ENCODE peak calls at places on chromosomes 1 and 21, in eight cellular contexts. H is KBM-7, Z is epithelial cell of esophagus, B is fibroblast of lung, P is Calu3, K is cardiac muscle cell, Y is Daoy, I is amygdala. L is an unnamed sample.

GRCh38 chr1:6700853-6701436 is 671 bp downstream of the DNAJC11 start:
- DNase-seq in H (peak; percentile 7), K (peak; percentile 8), B (no peak), P (no peak), Z (no peak), I (no peak), Y (peak; percentile 15), L (no peak)

GRCh38 chr1:234878288-234878687 is 250.3 kb downstream of the TOMM20 start:
- DNase-seq in P (no peak), Y (no peak), B (no peak), I (no peak), H (no peak), K (no peak), Z (no peak), L (no peak)

GRCh38 chr1:36365310-36365895 is 20.3 kb downstream of the STK40 start:
- DNase-seq in H (no peak), I (peak; percentile 22), B (peak; percentile 43), K (no peak), Z (no peak), P (no peak), Y (no peak), L (no peak)

GRCh38 chr1:70072239-70072751 is 133.1 kb downstream of the LRRC40 start:
- DNase-seq in B (peak; percentile 80), P (no peak), Z (peak; percentile 12), H (no peak), Y (no peak), I (no peak), K (no peak), L (no peak)

GRCh38 chr1:10965621-10966226 is 46.7 kb upstream of the TARDBP start:
- DNase-seq in K (no peak), I (no peak), Z (peak; percentile 51), Y (peak; percentile 52), B (no peak), H (peak; percentile 89), P (no peak), L (no peak)

GRCh38 chr21:46048926-46049889 is 48.7 kb upstream of the COL6A2 start:
- DNase-seq in K (no peak), P (no peak), Z (peak; percentile 35), I (no peak), B (peak; percentile 100), Y (peak; percentile 96), H (no peak), L (peak; percentile 94)

GRCh38 chr1:156421062-156421938 is 52.3 kb downstream of the RHBG start:
- DNase-seq in K (peak; percentile 89), B (peak; percentile 45), H (peak; percentile 76), I (peak; percentile 78), Z (peak; percentile 74), Y (peak; percentile 94), P (peak; percentile 89), L (peak; percentile 49)

GRCh38 chr1:226690460-226690982 is 48.6 kb downstream of the ITPKB start:
- DNase-seq in H (no peak), Z (peak; percentile 84), K (peak; percentile 42), P (no peak), B (no peak), Y (no peak), I (no peak), L (no peak)

GRCh38 chr21:23480591-23481270 is 2126.6 kb downstream of the MRPL39 start:
- DNase-seq in K (no peak), Y (no peak), H (no peak), I (no peak), P (no peak), B (no peak), Z (no peak), L (peak; percentile 35)